ENCODE peak calls at places on chromosomes 13 and 19, in eight cellular contexts. One of them, this sample, is unnamed.

GRCh38 chr19:53333071-53333465 is 481 bp upstream of the ZNF845 start:
- DNase-seq in fibroblast of lung: peak; percentile 66
- DNase-seq in ovary: peak; percentile 63
- DNase-seq in transverse colon: peak; percentile 44
- DNase-seq in GM13977: no peak
- DNase-seq in AG09309: no peak
- DNase-seq in breast epithelium: no peak
- DNase-seq in brain microvascular endothelial cell: peak; percentile 41
- DNase-seq in this sample: no peak

GRCh38 chr19:5890099-5890498 is 13.5 kb downstream of the NDUFA11 start:
- DNase-seq in fibroblast of lung: no peak
- DNase-seq in ovary: no peak
- DNase-seq in transverse colon: no peak
- DNase-seq in GM13977: no peak
- DNase-seq in AG09309: no peak
- DNase-seq in breast epithelium: no peak
- DNase-seq in brain microvascular endothelial cell: no peak
- DNase-seq in this sample: no peak

GRCh38 chr19:41362143-41362847 is 1.7 kb downstream of the B9D2 start:
- DNase-seq in fibroblast of lung: no peak
- DNase-seq in ovary: no peak
- DNase-seq in transverse colon: no peak
- DNase-seq in GM13977: no peak
- DNase-seq in AG09309: no peak
- DNase-seq in breast epithelium: no peak
- DNase-seq in brain microvascular endothelial cell: no peak
- DNase-seq in this sample: no peak

GRCh38 chr13:46544811-46545210 is 8.2 kb upstream of the LRCH1 start:
- DNase-seq in fibroblast of lung: no peak
- DNase-seq in ovary: no peak
- DNase-seq in transverse colon: no peak
- DNase-seq in GM13977: no peak
- DNase-seq in AG09309: no peak
- DNase-seq in breast epithelium: no peak
- DNase-seq in brain microvascular endothelial cell: no peak
- DNase-seq in this sample: no peak

GRCh38 chr19:5621311-5621944 is 1.1 kb downstream of the SAFB2 start:
- DNase-seq in fibroblast of lung: no peak
- DNase-seq in ovary: peak; percentile 83
- DNase-seq in transverse colon: peak; percentile 18
- DNase-seq in GM13977: no peak
- DNase-seq in AG09309: no peak
- DNase-seq in breast epithelium: no peak
- DNase-seq in brain microvascular endothelial cell: no peak
- DNase-seq in this sample: no peak

GRCh38 chr13:58574791-58575190 is 943.2 kb downstream of the PCDH17 start:
- DNase-seq in fibroblast of lung: no peak
- DNase-seq in ovary: no peak
- DNase-seq in transverse colon: no peak
- DNase-seq in GM13977: no peak
- DNase-seq in AG09309: no peak
- DNase-seq in breast epithelium: no peak
- DNase-seq in brain microvascular endothelial cell: no peak
- DNase-seq in this sample: no peak

GRCh38 chr19:49852631-49853126 is 1.7 kb downstream of the PTOV1 start:
- DNase-seq in fibroblast of lung: no peak
- DNase-seq in ovary: no peak
- DNase-seq in transverse colon: no peak
- DNase-seq in GM13977: no peak
- DNase-seq in AG09309: no peak
- DNase-seq in breast epithelium: no peak
- DNase-seq in brain microvascular endothelial cell: no peak
- DNase-seq in this sample: no peak

GRCh38 chr19:49085868-49086232 is 599 bp downstream of the SNRNP70 start:
- DNase-seq in fibroblast of lung: no peak
- DNase-seq in ovary: no peak
- DNase-seq in transverse colon: no peak
- DNase-seq in GM13977: no peak
- DNase-seq in AG09309: no peak
- DNase-seq in breast epithelium: no peak
- DNase-seq in brain microvascular endothelial cell: no peak
- DNase-seq in this sample: no peak

GRCh38 chr13:99661791-99662190 is 160.5 kb downstream of the TM9SF2 start:
- DNase-seq in fibroblast of lung: no peak
- DNase-seq in ovary: no peak
- DNase-seq in transverse colon: no peak
- DNase-seq in GM13977: no peak
- DNase-seq in AG09309: no peak
- DNase-seq in breast epithelium: no peak
- DNase-seq in brain microvascular endothelial cell: no peak
- DNase-seq in this sample: no peak

GRCh38 chr19:45009625-45010255 is 8.5 kb downstream of the RELB start:
- DNase-seq in fibroblast of lung: no peak
- DNase-seq in ovary: no peak
- DNase-seq in transverse colon: no peak
- DNase-seq in GM13977: no peak
- DNase-seq in AG09309: no peak
- DNase-seq in breast epithelium: no peak
- DNase-seq in brain microvascular endothelial cell: no peak
- DNase-seq in this sample: no peak

GRCh38 chr13:100827489-100828000 is 152.9 kb upstream of the TMTC4 start:
- DNase-seq in fibroblast of lung: no peak
- DNase-seq in ovary: no peak
- DNase-seq in transverse colon: no peak
- DNase-seq in GM13977: no peak
- DNase-seq in AG09309: no peak
- DNase-seq in breast epithelium: no peak
- DNase-seq in brain microvascular endothelial cell: no peak
- DNase-seq in this sample: no peak

GRCh38 chr13:105616313-105617075 is 919.0 kb downstream of the EFNB2 start:
- DNase-seq in fibroblast of lung: peak; percentile 57
- DNase-seq in ovary: no peak
- DNase-seq in transverse colon: no peak
- DNase-seq in GM13977: no peak
- DNase-seq in AG09309: no peak
- DNase-seq in breast epithelium: no peak
- DNase-seq in brain microvascular endothelial cell: no peak
- DNase-seq in this sample: no peak

GRCh38 chr19:56476671-56477428 is at the start of gene ZNF667:
- DNase-seq in fibroblast of lung: peak; percentile 71
- DNase-seq in ovary: no peak
- DNase-seq in transverse colon: no peak
- DNase-seq in GM13977: peak; percentile 22
- DNase-seq in AG09309: no peak
- DNase-seq in breast epithelium: no peak
- DNase-seq in brain microvascular endothelial cell: peak; percentile 90
- DNase-seq in this sample: no peak

GRCh38 chr13:30720470-30720869 is 14.9 kb upstream of the ALOX5AP start:
- DNase-seq in fibroblast of lung: no peak
- DNase-seq in ovary: no peak
- DNase-seq in transverse colon: no peak
- DNase-seq in GM13977: peak; percentile 52
- DNase-seq in AG09309: no peak
- DNase-seq in breast epithelium: no peak
- DNase-seq in brain microvascular endothelial cell: no peak
- DNase-seq in this sample: no peak

GRCh38 chr13:25352806-25353205 is 19.0 kb upstream of the ATP8A2 start:
- DNase-seq in fibroblast of lung: no peak
- DNase-seq in ovary: no peak
- DNase-seq in transverse colon: no peak
- DNase-seq in GM13977: no peak
- DNase-seq in AG09309: no peak
- DNase-seq in breast epithelium: no peak
- DNase-seq in brain microvascular endothelial cell: no peak
- DNase-seq in this sample: no peak

GRCh38 chr19:15584095-15584494 is 30.9 kb upstream of the CYP4F8 start:
- DNase-seq in fibroblast of lung: no peak
- DNase-seq in ovary: no peak
- DNase-seq in transverse colon: no peak
- DNase-seq in GM13977: no peak
- DNase-seq in AG09309: no peak
- DNase-seq in breast epithelium: no peak
- DNase-seq in brain microvascular endothelial cell: no peak
- DNase-seq in this sample: no peak

DNA sequence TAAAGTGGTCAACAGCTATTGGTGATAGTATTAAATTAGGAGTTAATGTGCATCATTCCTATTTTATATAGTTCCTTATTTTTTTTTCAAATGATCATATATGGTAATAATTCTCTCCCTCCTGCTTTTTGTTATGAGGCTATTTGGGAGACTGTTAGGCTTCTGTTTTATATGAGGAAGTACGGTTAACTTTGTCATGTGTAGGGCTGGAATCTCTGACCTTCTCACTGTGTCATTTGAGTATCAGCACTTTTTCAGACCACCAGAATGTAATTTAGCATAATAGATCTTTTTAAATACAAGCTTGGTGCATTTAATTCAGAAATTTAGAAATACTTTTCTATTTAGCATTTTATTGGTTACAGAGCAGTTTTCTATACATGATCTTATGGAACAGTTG is 7.7 kb downstream of the DGKH start:
- DNase-seq in fibroblast of lung: no peak
- DNase-seq in ovary: no peak
- DNase-seq in transverse colon: no peak
- DNase-seq in GM13977: no peak
- DNase-seq in AG09309: no peak
- DNase-seq in breast epithelium: no peak
- DNase-seq in brain microvascular endothelial cell: no peak
- DNase-seq in this sample: no peak
- TF ChIP-seq CTCF in fibroblast of lung: no peak
- TF ChIP-seq CTCF in ovary: no peak
- TF ChIP-seq CTCF in transverse colon: no peak
- TF ChIP-seq CTCF in GM13977: no peak
- TF ChIP-seq CTCF in AG09309: no peak
- TF ChIP-seq CTCF in breast epithelium: no peak
- TF ChIP-seq CTCF in brain microvascular endothelial cell: no peak
- TF ChIP-seq CTCF in this sample: no peak

GRCh38 chr13:93172109-93172508 is 54.5 kb upstream of the GPC6 start:
- DNase-seq in fibroblast of lung: no peak
- DNase-seq in ovary: no peak
- DNase-seq in transverse colon: no peak
- DNase-seq in GM13977: no peak
- DNase-seq in AG09309: no peak
- DNase-seq in breast epithelium: no peak
- DNase-seq in brain microvascular endothelial cell: no peak
- DNase-seq in this sample: no peak
- TF ChIP-seq CTCF in fibroblast of lung: no peak
- TF ChIP-seq CTCF in ovary: no peak
- TF ChIP-seq CTCF in transverse colon: no peak
- TF ChIP-seq CTCF in GM13977: peak; percentile 14
- TF ChIP-seq CTCF in AG09309: peak; percentile 40
- TF ChIP-seq CTCF in breast epithelium: no peak
- TF ChIP-seq CTCF in brain microvascular endothelial cell: peak; percentile 40
- TF ChIP-seq CTCF in this sample: peak; percentile 56

GRCh38 chr19:14203258-14203657 is 2.7 kb downstream of the ADGRL1 start:
- DNase-seq in fibroblast of lung: no peak
- DNase-seq in ovary: no peak
- DNase-seq in transverse colon: no peak
- DNase-seq in GM13977: no peak
- DNase-seq in AG09309: no peak
- DNase-seq in breast epithelium: no peak
- DNase-seq in brain microvascular endothelial cell: no peak
- DNase-seq in this sample: no peak

GRCh38 chr19:14197882-14198281 is 8.1 kb downstream of the ADGRL1 start:
- DNase-seq in fibroblast of lung: no peak
- DNase-seq in ovary: no peak
- DNase-seq in transverse colon: no peak
- DNase-seq in GM13977: no peak
- DNase-seq in AG09309: no peak
- DNase-seq in breast epithelium: no peak
- DNase-seq in brain microvascular endothelial cell: no peak
- DNase-seq in this sample: no peak

GRCh38 chr19:14198384-14199376 is 7.3 kb downstream of the ADGRL1 start:
- DNase-seq in fibroblast of lung: no peak
- DNase-seq in ovary: no peak
- DNase-seq in transverse colon: no peak
- DNase-seq in GM13977: no peak
- DNase-seq in AG09309: no peak
- DNase-seq in breast epithelium: no peak
- DNase-seq in brain microvascular endothelial cell: no peak
- DNase-seq in this sample: no peak
- TF ChIP-seq CTCF in fibroblast of lung: no peak
- TF ChIP-seq CTCF in ovary: no peak
- TF ChIP-seq CTCF in transverse colon: no peak
- TF ChIP-seq CTCF in GM13977: no peak
- TF ChIP-seq CTCF in AG09309: peak; percentile 20
- TF ChIP-seq CTCF in breast epithelium: no peak
- TF ChIP-seq CTCF in brain microvascular endothelial cell: peak; percentile 28
- TF ChIP-seq CTCF in this sample: no peak

GRCh38 chr19:3254520-3254919 is 30.1 kb downstream of the CELF5 start:
- DNase-seq in fibroblast of lung: no peak
- DNase-seq in ovary: no peak
- DNase-seq in transverse colon: no peak
- DNase-seq in GM13977: no peak
- DNase-seq in AG09309: no peak
- DNase-seq in breast epithelium: no peak
- DNase-seq in brain microvascular endothelial cell: no peak
- DNase-seq in this sample: no peak

GRCh38 chr19:3251229-3251628 is 26.8 kb downstream of the CELF5 start:
- DNase-seq in fibroblast of lung: no peak
- DNase-seq in ovary: no peak
- DNase-seq in transverse colon: no peak
- DNase-seq in GM13977: no peak
- DNase-seq in AG09309: no peak
- DNase-seq in breast epithelium: no peak
- DNase-seq in brain microvascular endothelial cell: no peak
- DNase-seq in this sample: no peak

GRCh38 chr19:3252650-3253049 is 28.2 kb downstream of the CELF5 start:
- DNase-seq in fibroblast of lung: no peak
- DNase-seq in ovary: no peak
- DNase-seq in transverse colon: no peak
- DNase-seq in GM13977: no peak
- DNase-seq in AG09309: no peak
- DNase-seq in breast epithelium: no peak
- DNase-seq in brain microvascular endothelial cell: no peak
- DNase-seq in this sample: no peak

GRCh38 chr19:3250675-3251074 is 26.2 kb downstream of the CELF5 start:
- DNase-seq in fibroblast of lung: no peak
- DNase-seq in ovary: no peak
- DNase-seq in transverse colon: peak; percentile 21
- DNase-seq in GM13977: peak; percentile 67
- DNase-seq in AG09309: no peak
- DNase-seq in breast epithelium: no peak
- DNase-seq in brain microvascular endothelial cell: no peak
- DNase-seq in this sample: no peak

GRCh38 chr19:3253270-3253669 is 28.8 kb downstream of the CELF5 start:
- DNase-seq in fibroblast of lung: no peak
- DNase-seq in ovary: no peak
- DNase-seq in transverse colon: no peak
- DNase-seq in GM13977: no peak
- DNase-seq in AG09309: no peak
- DNase-seq in breast epithelium: no peak
- DNase-seq in brain microvascular endothelial cell: no peak
- DNase-seq in this sample: no peak
- TF ChIP-seq CTCF in fibroblast of lung: no peak
- TF ChIP-seq CTCF in ovary: no peak
- TF ChIP-seq CTCF in transverse colon: no peak
- TF ChIP-seq CTCF in GM13977: peak; percentile 7
- TF ChIP-seq CTCF in AG09309: no peak
- TF ChIP-seq CTCF in breast epithelium: no peak
- TF ChIP-seq CTCF in brain microvascular endothelial cell: peak; percentile 5
- TF ChIP-seq CTCF in this sample: no peak